ENCODE peak calls at places on chromosome 14, in four cellular contexts. One of them, this sample, is unnamed.
A peak's percentile ranks its signal among the peaks of the same experiment; 100 is the strongest.

GRCh38 chr14:89616425-89617141 is 199.6 kb upstream of the FOXN3 start:
- DNase-seq in heart left ventricle: no peak
- DNase-seq in HepG2: peak; percentile 29
- DNase-seq in right lobe of liver: no peak
- DNase-seq in this sample: no peak

GRCh38 chr14:91374287-91374880 is 43.2 kb downstream of the CCDC88C start:
- DNase-seq in HepG2: no peak
- DNase-seq in right lobe of liver: no peak
- DNase-seq in heart left ventricle: no peak
- DNase-seq in this sample: no peak

GRCh38 chr14:63175531-63175930 is 28.7 kb upstream of the RHOJ start:
- DNase-seq in HepG2: no peak
- DNase-seq in heart left ventricle: no peak
- DNase-seq in right lobe of liver: no peak
- DNase-seq in this sample: no peak

GRCh38 chr14:105143451-105144230 is 24.9 kb downstream of the JAG2 start:
- DNase-seq in HepG2: no peak
- DNase-seq in heart left ventricle: no peak
- DNase-seq in right lobe of liver: peak; percentile 47
- DNase-seq in this sample: no peak

GRCh38 chr14:41607119-41607785 is 576 bp downstream of the LRFN5 start:
- DNase-seq in heart left ventricle: no peak
- DNase-seq in right lobe of liver: peak; percentile 43
- DNase-seq in HepG2: no peak
- DNase-seq in this sample: no peak

GRCh38 chr14:99872786-99873440 is 79.7 kb downstream of the EML1 start:
- DNase-seq in heart left ventricle: no peak
- DNase-seq in right lobe of liver: no peak
- DNase-seq in HepG2: no peak
- DNase-seq in this sample: no peak

GRCh38 chr14:69475194-69475818 is 9.2 kb upstream of the PLEKHD1 start:
- DNase-seq in heart left ventricle: no peak
- DNase-seq in HepG2: peak; percentile 19
- DNase-seq in right lobe of liver: no peak
- DNase-seq in this sample: no peak

GRCh38 chr14:68408680-68409079 is 384.2 kb downstream of the ZFP36L1 start:
- DNase-seq in right lobe of liver: no peak
- DNase-seq in HepG2: no peak
- DNase-seq in heart left ventricle: no peak
- DNase-seq in this sample: no peak

GRCh38 chr14:35543006-35543405 is 9.0 kb downstream of the INSM2 start:
- DNase-seq in heart left ventricle: no peak
- DNase-seq in HepG2: no peak
- DNase-seq in right lobe of liver: no peak
- DNase-seq in this sample: no peak

GRCh38 chr14:75523771-75524171 is 1.5 kb downstream of the BATF start:
- DNase-seq in heart left ventricle: no peak
- DNase-seq in right lobe of liver: no peak
- DNase-seq in HepG2: no peak
- DNase-seq in this sample: no peak

GRCh38 chr14:106665814-106666213 is 1139.4 kb downstream of the TMEM121 start:
- DNase-seq in HepG2: no peak
- DNase-seq in right lobe of liver: no peak
- DNase-seq in heart left ventricle: no peak
- DNase-seq in this sample: no peak

DNA sequence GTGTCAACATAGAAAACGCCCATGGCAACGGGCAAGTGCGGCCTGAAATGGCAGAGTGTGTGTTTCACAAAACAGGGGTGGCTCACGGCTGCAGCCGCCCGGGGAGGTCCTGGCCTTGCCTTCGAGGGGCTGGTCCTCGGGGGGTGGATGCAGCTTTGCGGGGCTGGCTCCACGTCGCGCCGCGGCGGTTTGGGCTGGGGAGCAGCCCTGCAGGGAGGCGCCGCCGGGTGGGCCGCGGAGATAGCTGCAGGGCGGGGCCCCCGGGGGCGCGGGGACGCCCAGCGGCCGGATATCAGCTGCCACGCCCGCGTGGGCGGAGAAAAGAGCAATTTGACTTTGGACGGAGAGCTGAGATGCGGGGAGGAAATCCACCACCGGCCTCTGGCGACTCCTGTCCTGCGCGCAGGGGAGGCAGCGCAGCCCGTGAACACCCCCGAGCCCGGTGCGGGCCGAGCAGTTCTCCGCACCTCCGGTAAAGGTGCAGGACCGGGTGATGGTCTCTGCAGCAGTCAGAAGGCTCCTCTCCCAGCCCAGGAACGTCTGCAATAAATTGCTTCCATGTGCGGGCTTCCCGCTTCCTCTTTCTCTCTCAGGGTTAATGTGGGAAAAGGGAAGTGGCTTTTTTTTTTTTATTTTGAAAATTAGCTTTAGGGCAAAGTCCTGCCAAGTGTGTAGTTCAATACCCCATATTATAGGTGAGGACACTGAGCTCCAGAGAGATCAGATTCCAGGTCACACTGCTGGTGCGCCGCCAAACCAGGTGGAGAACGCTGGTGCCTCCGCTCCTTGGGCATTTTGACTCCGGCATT is 110.5 kb downstream of the ARF6 start:
- DNase-seq in right lobe of liver: peak; percentile 93
- DNase-seq in heart left ventricle: peak; percentile 84
- DNase-seq in HepG2: peak; percentile 71
- DNase-seq in this sample: peak; percentile 65
- H3K27me3 ChIP-seq in right lobe of liver: no peaks in the 10 kb centered on the region
- H3K27me3 ChIP-seq in heart left ventricle: no peaks in the 10 kb centered on the region
- H3K27me3 ChIP-seq in HepG2: no peaks in the 10 kb centered on the region
- H3K27me3 ChIP-seq in this sample: no peaks in the 10 kb centered on the region

DNA sequence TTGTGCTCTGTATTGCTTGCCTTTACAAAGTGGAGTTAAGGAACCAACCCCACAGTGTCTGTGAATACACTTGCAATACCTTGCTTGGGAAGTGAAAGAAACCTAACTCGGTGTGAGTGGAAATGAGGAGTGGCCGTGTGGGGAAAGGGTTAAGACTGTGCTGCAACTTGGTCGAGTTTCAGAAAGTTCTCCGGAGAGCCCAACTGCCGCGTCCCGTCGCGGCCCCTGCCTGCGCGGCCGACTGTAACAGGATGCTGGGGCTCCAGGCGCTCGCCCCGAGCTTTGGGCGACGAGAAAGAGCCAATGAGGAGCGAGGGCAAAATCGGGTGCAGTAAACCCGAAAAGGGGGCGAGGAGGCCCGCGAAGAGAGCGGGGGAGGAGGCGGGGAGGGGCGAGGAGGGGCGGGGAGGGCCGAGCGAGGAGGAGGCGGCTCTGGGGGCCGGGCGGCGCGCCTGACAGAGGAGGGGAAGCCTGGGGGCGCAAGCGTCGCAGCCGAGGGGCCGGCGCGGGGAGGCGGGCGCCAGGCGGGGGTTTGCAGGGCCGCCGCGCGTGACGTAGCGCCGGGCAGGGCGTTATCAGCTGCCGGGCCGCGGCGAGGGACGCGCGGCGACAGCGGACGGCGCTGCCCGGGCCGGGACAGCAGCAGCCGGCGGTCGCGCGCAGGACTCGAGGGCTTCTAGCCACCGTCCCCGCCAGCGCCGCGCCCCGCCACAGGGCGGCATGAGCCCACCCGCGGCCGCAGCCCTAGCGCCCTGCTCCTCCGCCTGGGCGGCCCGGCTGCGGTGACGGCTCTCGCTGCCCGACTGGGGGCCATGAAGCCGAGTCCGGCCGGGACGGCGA is at the start of gene DACT1:
- DNase-seq in right lobe of liver: peak; percentile 75
- DNase-seq in heart left ventricle: peak; percentile 72
- DNase-seq in HepG2: no peak
- DNase-seq in this sample: peak; percentile 38
- TF ChIP-seq POLR2A in right lobe of liver: peak; percentile 49
- TF ChIP-seq POLR2A in heart left ventricle: no peak
- TF ChIP-seq POLR2A in HepG2: no peak
- TF ChIP-seq POLR2A in this sample: no peak

DNA sequence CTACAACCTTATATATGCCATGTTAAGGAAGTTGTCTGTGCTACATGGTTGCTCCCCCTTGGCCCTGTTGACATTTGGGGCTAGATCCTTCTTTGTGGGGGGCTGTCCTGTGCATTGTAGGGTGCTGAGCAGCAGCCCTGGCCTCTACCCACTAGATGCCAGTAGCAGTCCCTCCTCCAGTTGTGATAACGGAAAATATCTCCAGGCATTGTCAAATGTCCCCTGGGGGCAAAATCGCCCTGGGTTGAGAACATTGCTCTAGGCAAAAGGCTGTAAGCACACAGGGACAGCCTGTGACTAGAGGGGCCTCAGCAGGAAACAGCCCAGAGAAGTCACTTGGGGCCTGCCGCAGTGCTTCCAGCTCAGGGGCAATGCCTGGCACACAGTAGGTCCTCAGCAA is 1100.3 kb downstream of the BCL11B start:
- DNase-seq in HepG2: no peak
- DNase-seq in right lobe of liver: no peak
- DNase-seq in heart left ventricle: no peak
- DNase-seq in this sample: no peak
- H3K27me3 ChIP-seq in HepG2: no peaks in the 10 kb centered on the region
- H3K27me3 ChIP-seq in right lobe of liver: no peaks in the 10 kb centered on the region
- H3K27me3 ChIP-seq in heart left ventricle: no peaks in the 10 kb centered on the region
- H3K27me3 ChIP-seq in this sample: no peaks in the 10 kb centered on the region

DNA sequence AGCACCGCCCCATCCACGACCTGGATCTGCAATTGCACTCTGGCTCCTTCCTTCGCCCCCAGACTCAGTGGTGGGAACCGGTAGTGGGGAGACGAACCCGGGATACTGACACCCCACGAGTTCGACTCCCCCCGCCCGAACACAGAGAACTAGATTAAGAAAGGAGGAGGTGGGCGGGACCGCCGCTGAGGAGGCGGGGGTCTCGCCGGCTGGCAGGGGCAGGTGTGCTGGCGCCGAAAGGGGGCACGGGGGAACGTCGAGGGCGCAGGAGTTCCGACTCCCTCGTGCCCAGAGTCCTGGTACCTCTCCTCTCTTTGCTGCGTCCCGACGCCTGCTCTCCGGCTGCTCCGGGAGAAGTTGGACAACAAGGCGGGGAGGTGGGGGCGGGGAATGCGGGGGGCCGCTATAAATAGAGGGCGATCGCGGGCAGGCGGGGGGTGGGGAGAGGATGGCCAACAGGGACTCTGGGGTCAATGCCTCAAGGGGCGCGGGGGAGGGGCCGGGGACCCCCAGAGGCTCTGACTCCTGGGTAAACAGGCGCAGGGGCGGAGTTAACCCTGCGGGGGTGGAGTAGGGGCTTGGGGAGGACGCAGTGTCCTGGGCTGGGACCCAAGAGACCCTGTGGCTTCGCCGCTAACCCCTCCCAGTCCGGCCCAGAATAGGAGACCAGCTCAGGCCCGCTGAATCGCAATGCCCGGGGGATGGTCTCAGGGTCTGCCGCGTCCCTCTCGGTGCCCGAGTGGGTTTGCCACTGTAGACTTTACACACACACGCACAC is 702 bp upstream of the NDRG2 start:
- DNase-seq in heart left ventricle: peak; percentile 89
- DNase-seq in HepG2: no peak
- DNase-seq in right lobe of liver: peak; percentile 75
- DNase-seq in this sample: peak; percentile 47
- TF ChIP-seq POLR2A in heart left ventricle: no peak
- TF ChIP-seq POLR2A in HepG2: no peak
- TF ChIP-seq POLR2A in right lobe of liver: no peak
- TF ChIP-seq POLR2A in this sample: no peak

GRCh38 chr14:36662258-36662542 is 540 bp downstream of the PAX9 start:
- DNase-seq in heart left ventricle: no peak
- DNase-seq in right lobe of liver: no peak
- DNase-seq in HepG2: no peak
- DNase-seq in this sample: no peak
- H3K27me3 ChIP-seq in heart left ventricle: peaks cover 98% of the 10 kb centered on the region
- H3K27me3 ChIP-seq in right lobe of liver: peaks cover 78% of the 10 kb centered on the region
- H3K27me3 ChIP-seq in HepG2: peaks cover 89% of the 10 kb centered on the region
- H3K27me3 ChIP-seq in this sample: peaks cover 3% of the 10 kb centered on the region

This sample was measured in body of pancreas.